ENCODE peak calls at places on chromosome 19, in four cellular contexts. One of them, this sample, is unnamed.

GRCh38 chr19:17095141-17095919 is 19.8 kb downstream of the MYO9B start:
- DNase-seq in fibroblast of mammary gland: peak
- DNase-seq in tibial nerve: no peak
- DNase-seq in pancreas: no peak
- DNase-seq in this sample: peak

GRCh38 chr19:9836021-9836420 is 903 bp downstream of the PIN1 start:
- DNase-seq in fibroblast of mammary gland: peak
- DNase-seq in tibial nerve: no peak
- DNase-seq in pancreas: no peak
- DNase-seq in this sample: no peak

GRCh38 chr19:41478875-41479756 is 36.2 kb downstream of the ERICH4 start:
- DNase-seq in fibroblast of mammary gland: no peak
- DNase-seq in tibial nerve: no peak
- DNase-seq in pancreas: no peak
- DNase-seq in this sample: no peak

GRCh38 chr19:18340237-18340989 is at the start of gene PGPEP1:
- DNase-seq in fibroblast of mammary gland: peak
- DNase-seq in tibial nerve: peak
- DNase-seq in pancreas: peak
- DNase-seq in this sample: peak

GRCh38 chr19:49954092-49954825 is 6.7 kb downstream of the SIGLEC11 start:
- DNase-seq in fibroblast of mammary gland: peak
- DNase-seq in tibial nerve: no peak
- DNase-seq in pancreas: no peak
- DNase-seq in this sample: no peak

GRCh38 chr19:49210108-49210900 is 52.7 kb downstream of the TRPM4 start:
- DNase-seq in fibroblast of mammary gland: peak
- DNase-seq in tibial nerve: peak
- DNase-seq in pancreas: peak
- DNase-seq in this sample: peak

GRCh38 chr19:44878119-44878865 is 12.8 kb upstream of the TOMM40 start:
- DNase-seq in fibroblast of mammary gland: no peak
- DNase-seq in tibial nerve: no peak
- DNase-seq in pancreas: no peak
- DNase-seq in this sample: no peak

GRCh38 chr19:5615756-5616327 is 6.7 kb downstream of the SAFB2 start:
- DNase-seq in fibroblast of mammary gland: peak
- DNase-seq in tibial nerve: no peak
- DNase-seq in pancreas: no peak
- DNase-seq in this sample: no peak

GRCh38 chr19:35357867-35358573 is at the start of gene FFAR3:
- DNase-seq in fibroblast of mammary gland: peak
- DNase-seq in tibial nerve: peak
- DNase-seq in pancreas: peak
- DNase-seq in this sample: no peak

GRCh38 chr19:39212377-39212742 is 8.3 kb upstream of the SYCN start:
- DNase-seq in fibroblast of mammary gland: peak
- DNase-seq in tibial nerve: no peak
- DNase-seq in pancreas: no peak
- DNase-seq in this sample: peak

GRCh38 chr19:35009424-35010415 is 9.6 kb downstream of the GRAMD1A start:
- DNase-seq in fibroblast of mammary gland: no peak
- DNase-seq in tibial nerve: no peak
- DNase-seq in pancreas: no peak
- DNase-seq in this sample: no peak

GRCh38 chr19:57242821-57243220 is 2.4 kb downstream of the ZNF805 start:
- DNase-seq in fibroblast of mammary gland: no peak
- DNase-seq in tibial nerve: no peak
- DNase-seq in pancreas: no peak
- DNase-seq in this sample: no peak

GRCh38 chr19:16542894-16543498 is 759 bp upstream of the CHERP start:
- DNase-seq in fibroblast of mammary gland: peak
- DNase-seq in tibial nerve: no peak
- DNase-seq in pancreas: no peak
- DNase-seq in this sample: no peak

GRCh38 chr19:16338470-16339360 is 14.1 kb downstream of the KLF2 start:
- DNase-seq in fibroblast of mammary gland: peak
- DNase-seq in tibial nerve: no peak
- DNase-seq in pancreas: no peak
- DNase-seq in this sample: peak

GRCh38 chr19:35351441-35352176 is 3.9 kb downstream of the FFAR1 start:
- DNase-seq in fibroblast of mammary gland: no peak
- DNase-seq in tibial nerve: no peak
- DNase-seq in pancreas: no peak
- DNase-seq in this sample: no peak

GRCh38 chr19:44582581-44583265 is 30.6 kb upstream of the IGSF23 start:
- DNase-seq in fibroblast of mammary gland: peak
- DNase-seq in tibial nerve: no peak
- DNase-seq in pancreas: peak
- DNase-seq in this sample: peak

GRCh38 chr19:6442087-6442688 is 8.6 kb upstream of the SLC25A41 start:
- DNase-seq in fibroblast of mammary gland: no peak
- DNase-seq in tibial nerve: no peak
- DNase-seq in pancreas: no peak
- DNase-seq in this sample: no peak

GRCh38 chr19:21256722-21257121 is 72.5 kb downstream of the ZNF708 start:
- DNase-seq in fibroblast of mammary gland: peak
- DNase-seq in tibial nerve: no peak
- DNase-seq in pancreas: no peak
- DNase-seq in this sample: no peak

GRCh38 chr19:47430041-47430802 is 10.9 kb upstream of the MEIS3 start:
- DNase-seq in fibroblast of mammary gland: peak
- DNase-seq in tibial nerve: no peak
- DNase-seq in pancreas: peak
- DNase-seq in this sample: peak

GRCh38 chr19:44903602-44904425 is 1.8 kb upstream of the APOE start:
- DNase-seq in fibroblast of mammary gland: peak
- DNase-seq in tibial nerve: peak
- DNase-seq in pancreas: peak
- DNase-seq in this sample: peak

GRCh38 chr19:42280761-42281174 is 11.7 kb downstream of the CIC start:
- DNase-seq in fibroblast of mammary gland: peak
- DNase-seq in tibial nerve: peak
- DNase-seq in pancreas: peak
- DNase-seq in this sample: peak

GRCh38 chr19:19131989-19132388 is 6.3 kb downstream of the TMEM161A start:
- DNase-seq in fibroblast of mammary gland: no peak
- DNase-seq in tibial nerve: no peak
- DNase-seq in pancreas: no peak
- DNase-seq in this sample: no peak

GRCh38 chr19:10353793-10354391 is 14.5 kb upstream of the ICAM3 start:
- DNase-seq in fibroblast of mammary gland: peak
- DNase-seq in tibial nerve: peak
- DNase-seq in pancreas: no peak
- DNase-seq in this sample: peak

DNA sequence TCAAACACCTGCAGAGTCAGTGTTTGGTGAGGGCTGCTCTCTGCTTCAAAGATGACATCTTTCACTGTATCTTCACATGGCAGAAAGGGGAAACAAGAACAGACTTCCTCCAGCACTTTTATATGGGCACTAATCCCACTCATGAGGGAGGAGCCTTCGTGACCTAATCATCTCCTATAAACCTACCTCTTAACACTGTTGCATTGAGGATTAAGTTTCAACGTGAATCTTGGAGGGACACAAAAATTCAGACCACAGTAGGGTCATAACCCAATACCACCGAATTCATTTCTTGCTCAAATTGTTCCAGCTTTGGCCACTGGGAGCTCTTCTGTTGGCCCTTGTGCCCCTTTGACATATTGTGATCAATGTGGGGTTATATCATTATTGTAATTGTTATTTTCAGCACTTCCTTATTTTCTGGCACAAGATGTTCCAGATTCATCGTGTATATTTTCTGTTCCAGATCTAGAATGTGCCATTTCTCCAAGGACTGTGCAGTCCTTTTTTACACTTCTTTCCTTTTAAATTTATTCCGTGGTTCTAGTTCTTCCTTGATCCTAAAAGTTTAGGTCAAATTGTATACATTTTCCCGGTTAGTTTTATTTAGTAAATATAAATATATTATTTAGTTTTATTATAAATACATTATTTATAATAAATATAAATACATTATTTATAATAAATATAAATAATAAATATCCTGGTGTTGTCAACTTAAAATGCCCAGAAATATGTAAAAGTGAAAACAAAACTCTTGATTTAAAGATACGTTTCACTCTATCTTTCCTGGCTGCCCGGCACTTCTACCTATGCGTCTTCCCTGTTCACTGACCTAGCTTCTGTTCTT is 35.5 kb upstream of the IGFL4 start:
- DNase-seq in fibroblast of mammary gland: no peak
- DNase-seq in tibial nerve: no peak
- DNase-seq in pancreas: no peak
- DNase-seq in this sample: no peak
- TF ChIP-seq CTCF in fibroblast of mammary gland: no peak
- TF ChIP-seq CTCF in tibial nerve: no peak
- TF ChIP-seq CTCF in pancreas: no peak
- TF ChIP-seq CTCF in this sample: no peak

GRCh38 chr19:30664358-30665058 is 292.3 kb downstream of the ZNF536 start:
- DNase-seq in fibroblast of mammary gland: peak
- DNase-seq in tibial nerve: peak
- DNase-seq in pancreas: peak
- DNase-seq in this sample: no peak
- TF ChIP-seq CTCF in fibroblast of mammary gland: peak
- TF ChIP-seq CTCF in tibial nerve: peak
- TF ChIP-seq CTCF in pancreas: peak
- TF ChIP-seq CTCF in this sample: no peak

DNA sequence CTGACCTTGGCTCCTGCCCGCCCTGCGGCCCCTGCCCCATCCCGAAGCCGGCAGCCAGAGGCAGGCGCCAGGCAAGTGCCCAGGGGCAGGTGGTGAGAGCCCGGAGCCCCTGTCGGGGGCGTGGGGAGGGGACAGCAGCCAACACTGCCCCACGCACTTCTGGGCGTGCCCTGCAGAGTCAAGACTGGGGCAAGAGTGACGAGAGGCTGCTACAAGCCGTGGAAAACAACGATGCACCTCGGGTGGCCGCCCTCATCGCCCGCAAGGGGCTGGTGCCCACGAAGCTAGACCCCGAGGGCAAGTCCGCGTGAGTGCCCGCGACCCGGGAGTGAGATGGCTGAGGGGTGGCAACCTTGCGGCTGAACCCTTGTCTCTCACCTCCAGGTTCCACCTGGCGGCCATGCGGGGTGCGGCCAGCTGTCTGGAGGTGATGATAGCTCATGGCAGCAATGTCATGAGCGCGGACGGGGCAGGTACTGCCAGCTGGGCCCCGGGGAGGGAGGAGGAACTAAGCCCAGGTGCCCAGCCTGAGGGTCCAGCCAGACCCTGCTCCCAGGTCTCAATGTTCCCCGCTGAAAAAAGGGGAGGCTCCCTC is 17.3 kb downstream of the ANKRD24 start:
- DNase-seq in fibroblast of mammary gland: no peak
- DNase-seq in tibial nerve: no peak
- DNase-seq in pancreas: no peak
- DNase-seq in this sample: peak
- TF ChIP-seq CTCF in fibroblast of mammary gland: no peak
- TF ChIP-seq CTCF in tibial nerve: no peak
- TF ChIP-seq CTCF in pancreas: no peak
- TF ChIP-seq CTCF in this sample: peak

GRCh38 chr19:29680447-29680846 is 15.2 kb downstream of the PLEKHF1 start:
- DNase-seq in fibroblast of mammary gland: no peak
- DNase-seq in tibial nerve: no peak
- DNase-seq in pancreas: no peak
- DNase-seq in this sample: peak
- TF ChIP-seq CTCF in fibroblast of mammary gland: no peak
- TF ChIP-seq CTCF in tibial nerve: no peak
- TF ChIP-seq CTCF in pancreas: no peak
- TF ChIP-seq CTCF in this sample: no peak

This sample was measured in transverse colon.